ENCODE peak calls at places on chromosomes 6 and 20, in four cellular contexts. One of them, this sample, is unnamed.

GRCh38 chr6:81067057-81067456 is 685.4 kb downstream of the TENT5A start:
- DNase-seq in NCI-H187: no peak
- DNase-seq in stimulated activated CD8-positive, alpha-beta memory T cell treated with anti-CD3 and anti-CD28 coated beads, Interleukin-2, amount 100 ng/mL, for 1 hour: no peak
- DNase-seq in GM19239: no peak
- DNase-seq in this sample: no peak

GRCh38 chr20:41034239-41034638 is 5.6 kb downstream of the TOP1 start:
- DNase-seq in stimulated activated CD8-positive, alpha-beta memory T cell treated with anti-CD3 and anti-CD28 coated beads, Interleukin-2, amount 100 ng/mL, for 1 hour: no peak
- DNase-seq in NCI-H187: no peak
- DNase-seq in GM19239: no peak
- DNase-seq in this sample: no peak

GRCh38 chr20:3745686-3746173 is 13.2 kb downstream of the HSPA12B start:
- DNase-seq in stimulated activated CD8-positive, alpha-beta memory T cell treated with anti-CD3 and anti-CD28 coated beads, Interleukin-2, amount 100 ng/mL, for 1 hour: no peak
- DNase-seq in NCI-H187: no peak
- DNase-seq in GM19239: no peak
- DNase-seq in this sample: no peak

GRCh38 chr20:59295531-59295930 is 4.9 kb upstream of the EDN3 start:
- DNase-seq in GM19239: no peak
- DNase-seq in NCI-H187: no peak
- DNase-seq in stimulated activated CD8-positive, alpha-beta memory T cell treated with anti-CD3 and anti-CD28 coated beads, Interleukin-2, amount 100 ng/mL, for 1 hour: no peak
- DNase-seq in this sample: no peak

GRCh38 chr20:2708073-2708415 is 15.5 kb downstream of the EBF4 start:
- DNase-seq in NCI-H187: peak
- DNase-seq in stimulated activated CD8-positive, alpha-beta memory T cell treated with anti-CD3 and anti-CD28 coated beads, Interleukin-2, amount 100 ng/mL, for 1 hour: no peak
- DNase-seq in GM19239: no peak
- DNase-seq in this sample: no peak

GRCh38 chr6:131400054-131400781 is 172.8 kb upstream of the ARG1 start:
- DNase-seq in stimulated activated CD8-positive, alpha-beta memory T cell treated with anti-CD3 and anti-CD28 coated beads, Interleukin-2, amount 100 ng/mL, for 1 hour: no peak
- DNase-seq in GM19239: no peak
- DNase-seq in NCI-H187: no peak
- DNase-seq in this sample: no peak

GRCh38 chr6:121771937-121772717 is 336.7 kb downstream of the GJA1 start:
- DNase-seq in GM19239: no peak
- DNase-seq in NCI-H187: no peak
- DNase-seq in stimulated activated CD8-positive, alpha-beta memory T cell treated with anti-CD3 and anti-CD28 coated beads, Interleukin-2, amount 100 ng/mL, for 1 hour: no peak
- DNase-seq in this sample: no peak

GRCh38 chr20:368915-369314 is 11.6 kb upstream of the TRIB3 start:
- DNase-seq in stimulated activated CD8-positive, alpha-beta memory T cell treated with anti-CD3 and anti-CD28 coated beads, Interleukin-2, amount 100 ng/mL, for 1 hour: no peak
- DNase-seq in GM19239: no peak
- DNase-seq in NCI-H187: no peak
- DNase-seq in this sample: no peak

GRCh38 chr6:84204011-84204410 is 23.4 kb downstream of the CEP162 start:
- DNase-seq in GM19239: no peak
- DNase-seq in stimulated activated CD8-positive, alpha-beta memory T cell treated with anti-CD3 and anti-CD28 coated beads, Interleukin-2, amount 100 ng/mL, for 1 hour: no peak
- DNase-seq in NCI-H187: no peak
- DNase-seq in this sample: no peak

GRCh38 chr6:108712946-108713345 is 135.3 kb upstream of the ARMC2 start:
- DNase-seq in NCI-H187: no peak
- DNase-seq in GM19239: no peak
- DNase-seq in stimulated activated CD8-positive, alpha-beta memory T cell treated with anti-CD3 and anti-CD28 coated beads, Interleukin-2, amount 100 ng/mL, for 1 hour: no peak
- DNase-seq in this sample: no peak

GRCh38 chr20:63963348-63963741 is 6.4 kb downstream of the ZNF512B start:
- DNase-seq in stimulated activated CD8-positive, alpha-beta memory T cell treated with anti-CD3 and anti-CD28 coated beads, Interleukin-2, amount 100 ng/mL, for 1 hour: no peak
- DNase-seq in NCI-H187: no peak
- DNase-seq in GM19239: no peak
- DNase-seq in this sample: no peak

GRCh38 chr6:45031601-45032000 is 296.5 kb upstream of the RUNX2 start:
- DNase-seq in stimulated activated CD8-positive, alpha-beta memory T cell treated with anti-CD3 and anti-CD28 coated beads, Interleukin-2, amount 100 ng/mL, for 1 hour: no peak
- DNase-seq in GM19239: no peak
- DNase-seq in NCI-H187: no peak
- DNase-seq in this sample: no peak

GRCh38 chr6:142406131-142406530 is 104.3 kb downstream of the ADGRG6 start:
- DNase-seq in NCI-H187: no peak
- DNase-seq in stimulated activated CD8-positive, alpha-beta memory T cell treated with anti-CD3 and anti-CD28 coated beads, Interleukin-2, amount 100 ng/mL, for 1 hour: no peak
- DNase-seq in GM19239: no peak
- DNase-seq in this sample: no peak

GRCh38 chr20:62780696-62781095 is 15.6 kb upstream of the MRGBP start:
- DNase-seq in GM19239: no peak
- DNase-seq in NCI-H187: peak
- DNase-seq in stimulated activated CD8-positive, alpha-beta memory T cell treated with anti-CD3 and anti-CD28 coated beads, Interleukin-2, amount 100 ng/mL, for 1 hour: no peak
- DNase-seq in this sample: no peak

GRCh38 chr6:75530696-75531095 is 37.1 kb upstream of the FILIP1 start:
- DNase-seq in GM19239: no peak
- DNase-seq in stimulated activated CD8-positive, alpha-beta memory T cell treated with anti-CD3 and anti-CD28 coated beads, Interleukin-2, amount 100 ng/mL, for 1 hour: no peak
- DNase-seq in NCI-H187: no peak
- DNase-seq in this sample: no peak

GRCh38 chr20:13029687-13030510 is 21.1 kb downstream of the SPTLC3 start:
- DNase-seq in GM19239: no peak
- DNase-seq in stimulated activated CD8-positive, alpha-beta memory T cell treated with anti-CD3 and anti-CD28 coated beads, Interleukin-2, amount 100 ng/mL, for 1 hour: no peak
- DNase-seq in NCI-H187: no peak
- DNase-seq in this sample: no peak

GRCh38 chr6:151847064-151847463 is 39.6 kb downstream of the ESR1 start:
- DNase-seq in GM19239: no peak
- DNase-seq in NCI-H187: no peak
- DNase-seq in stimulated activated CD8-positive, alpha-beta memory T cell treated with anti-CD3 and anti-CD28 coated beads, Interleukin-2, amount 100 ng/mL, for 1 hour: no peak
- DNase-seq in this sample: no peak

GRCh38 chr6:50185006-50185405 is 135.3 kb upstream of the DEFB112 start:
- DNase-seq in stimulated activated CD8-positive, alpha-beta memory T cell treated with anti-CD3 and anti-CD28 coated beads, Interleukin-2, amount 100 ng/mL, for 1 hour: no peak
- DNase-seq in NCI-H187: no peak
- DNase-seq in GM19239: no peak
- DNase-seq in this sample: no peak

GRCh38 chr6:27214126-27214601 is 33.3 kb upstream of the PRSS16 start:
- DNase-seq in GM19239: no peak
- DNase-seq in NCI-H187: no peak
- DNase-seq in stimulated activated CD8-positive, alpha-beta memory T cell treated with anti-CD3 and anti-CD28 coated beads, Interleukin-2, amount 100 ng/mL, for 1 hour: no peak
- DNase-seq in this sample: no peak

GRCh38 chr6:37210313-37210898 is 40.5 kb downstream of the PIM1 start:
- DNase-seq in GM19239: peak
- DNase-seq in NCI-H187: peak
- DNase-seq in stimulated activated CD8-positive, alpha-beta memory T cell treated with anti-CD3 and anti-CD28 coated beads, Interleukin-2, amount 100 ng/mL, for 1 hour: peak
- DNase-seq in this sample: peak

GRCh38 chr6:30075094-30075986 is at the start of gene RNF39:
- DNase-seq in stimulated activated CD8-positive, alpha-beta memory T cell treated with anti-CD3 and anti-CD28 coated beads, Interleukin-2, amount 100 ng/mL, for 1 hour: no peak
- DNase-seq in NCI-H187: no peak
- DNase-seq in GM19239: no peak
- DNase-seq in this sample: no peak

GRCh38 chr6:51289041-51289440 is 470.4 kb downstream of the TFAP2B start:
- DNase-seq in NCI-H187: no peak
- DNase-seq in GM19239: no peak
- DNase-seq in stimulated activated CD8-positive, alpha-beta memory T cell treated with anti-CD3 and anti-CD28 coated beads, Interleukin-2, amount 100 ng/mL, for 1 hour: no peak
- DNase-seq in this sample: no peak

GRCh38 chr20:18543932-18544331 is 23.3 kb upstream of the SMIM26 start:
- DNase-seq in NCI-H187: no peak
- DNase-seq in stimulated activated CD8-positive, alpha-beta memory T cell treated with anti-CD3 and anti-CD28 coated beads, Interleukin-2, amount 100 ng/mL, for 1 hour: no peak
- DNase-seq in GM19239: no peak
- DNase-seq in this sample: no peak